ENCODE peak calls at places on chromosomes 6 and 20, in eight cellular contexts. F is heart right ventricle, E is fibroblast of mammary gland, U is left lung, Z is AG04450, C is foreskin fibroblast, K is mammary epithelial cell, W is fibroblast of lung. B is an unnamed sample.
A peak's percentile ranks its signal among the peaks of the same experiment; 100 is the strongest.

GRCh38 chr6:116971959-116972358 is 94.9 kb downstream of the RFX6 start:
- DNase-seq in F (no peak), E (peak; percentile 63), U (no peak), Z (no peak), C (peak; percentile 6), K (peak; percentile 30), W (peak; percentile 23), B (peak; percentile 30)

GRCh38 chr20:58481541-58482021 is 33.6 kb downstream of the APCDD1L start:
- DNase-seq in F (peak; percentile 38), E (peak; percentile 41), U (no peak), Z (no peak), C (peak; percentile 16), K (peak; percentile 29), W (no peak), B (peak; percentile 75)

GRCh38 chr6:71544906-71545305 is 256.3 kb downstream of the OGFRL1 start:
- DNase-seq in F (no peak), E (no peak), U (no peak), Z (no peak), C (no peak), K (no peak), W (no peak), B (no peak)

GRCh38 chr20:22408521-22409402 is 175.6 kb downstream of the FOXA2 start:
- DNase-seq in F (no peak), E (no peak), U (no peak), Z (no peak), C (no peak), K (no peak), W (no peak), B (no peak)

GRCh38 chr6:2795162-2795561 is 30.0 kb downstream of the WRNIP1 start:
- DNase-seq in F (no peak), E (no peak), U (no peak), Z (no peak), C (no peak), K (no peak), W (no peak), B (no peak)

GRCh38 chr6:137893726-137894125 is 26.7 kb downstream of the TNFAIP3 start:
- DNase-seq in F (no peak), E (peak; percentile 50), U (no peak), Z (no peak), C (peak; percentile 28), K (peak; percentile 66), W (peak; percentile 43), B (no peak)

GRCh38 chr20:420721-421574 is 12.8 kb downstream of the RBCK1 start:
- DNase-seq in F (no peak), E (no peak), U (no peak), Z (no peak), C (no peak), K (no peak), W (no peak), B (peak; percentile 35)

GRCh38 chr20:4820833-4821518 is 99.3 kb downstream of the PRND start:
- DNase-seq in F (no peak), E (peak; percentile 85), U (no peak), Z (peak; percentile 60), C (peak; percentile 74), K (peak; percentile 44), W (peak; percentile 77), B (no peak)

GRCh38 chr20:49700411-49701185 is 13.1 kb downstream of the B4GALT5 start:
- DNase-seq in F (no peak), E (peak; percentile 80), U (no peak), Z (no peak), C (peak; percentile 78), K (peak; percentile 80), W (peak; percentile 85), B (no peak)

GRCh38 chr6:144662812-144663211 is 377.7 kb downstream of the UTRN start:
- DNase-seq in F (no peak), E (no peak), U (no peak), Z (no peak), C (no peak), K (peak; percentile 35), W (peak; percentile 36), B (no peak)

GRCh38 chr6:40688214-40688761 is 101.1 kb upstream of the LRFN2 start:
- DNase-seq in F (no peak), E (no peak), U (no peak), Z (no peak), C (no peak), K (no peak), W (peak; percentile 9), B (no peak)

GRCh38 chr20:16477632-16478031 is 95.6 kb downstream of the KIF16B start:
- DNase-seq in F (no peak), E (peak; percentile 19), U (no peak), Z (no peak), C (no peak), K (no peak), W (no peak), B (no peak)

GRCh38 chr20:45890077-45890996 is 671 bp downstream of the NEURL2 start:
- DNase-seq in F (peak; percentile 81), E (peak; percentile 82), U (peak; percentile 85), Z (no peak), C (peak; percentile 77), K (no peak), W (peak; percentile 81), B (peak; percentile 66)

GRCh38 chr20:37042986-37043972 is 52.5 kb downstream of the RBL1 start:
- DNase-seq in F (no peak), E (no peak), U (no peak), Z (no peak), C (no peak), K (no peak), W (no peak), B (peak; percentile 38)

GRCh38 chr6:18654821-18655220 is 267.7 kb downstream of the RNF144B start:
- DNase-seq in F (no peak), E (no peak), U (no peak), Z (no peak), C (no peak), K (peak; percentile 61), W (no peak), B (no peak)
- TF ChIP-seq CTCF in F (no peak), E (no peak), U (no peak), Z (no peak), C (no peak), K (no peak), W (no peak), B (no peak)

DNA sequence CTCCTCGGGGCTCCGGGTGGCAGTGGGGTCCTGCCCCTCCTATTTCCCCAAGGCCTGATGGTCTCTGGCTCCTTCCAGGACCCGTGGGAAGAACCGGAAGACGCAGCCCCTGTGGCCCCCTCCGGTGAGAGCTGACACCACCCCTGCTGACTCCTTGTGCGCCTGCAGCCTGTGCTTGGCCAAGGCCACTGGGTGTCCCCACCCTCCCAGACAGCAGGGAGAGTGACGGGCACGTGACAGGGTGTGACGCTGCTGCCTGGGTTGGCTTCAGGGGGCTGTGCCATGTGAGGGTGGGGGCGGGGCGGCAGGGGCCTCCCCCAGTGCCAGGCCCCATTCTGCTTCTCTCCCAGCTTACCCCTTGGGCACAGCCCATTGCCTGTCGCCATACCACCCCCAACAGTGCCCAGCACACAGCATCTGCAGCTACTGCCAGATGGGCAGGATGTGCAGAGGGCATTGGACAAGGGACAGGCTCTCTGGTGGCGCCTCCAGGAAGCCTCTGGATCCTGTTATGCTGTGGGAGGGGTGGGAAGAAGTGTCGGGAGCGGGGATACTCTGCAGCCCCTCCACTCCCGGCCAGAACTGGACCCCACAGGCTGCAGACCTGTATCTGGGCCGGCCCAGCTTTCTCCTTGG is 2.9 kb downstream of the BIRC7 start:
- DNase-seq in F (no peak), E (no peak), U (no peak), Z (no peak), C (no peak), K (no peak), W (no peak), B (no peak)
- TF ChIP-seq CTCF in F (no peak), E (no peak), U (no peak), Z (no peak), C (no peak), K (no peak), W (no peak), B (no peak)

GRCh38 chr6:155408981-155409380 is 46.7 kb downstream of the NOX3 start:
- DNase-seq in F (no peak), E (no peak), U (no peak), Z (no peak), C (no peak), K (no peak), W (no peak), B (no peak)

GRCh38 chr6:155402656-155403304 is 52.9 kb downstream of the NOX3 start:
- DNase-seq in F (no peak), E (no peak), U (no peak), Z (no peak), C (no peak), K (no peak), W (no peak), B (no peak)

GRCh38 chr6:155408231-155408630 is 47.4 kb downstream of the NOX3 start:
- DNase-seq in F (no peak), E (no peak), U (no peak), Z (no peak), C (no peak), K (no peak), W (no peak), B (no peak)

GRCh38 chr6:155404937-155405336 is 50.7 kb downstream of the NOX3 start:
- DNase-seq in F (no peak), E (no peak), U (no peak), Z (no peak), C (no peak), K (no peak), W (no peak), B (no peak)

DNA sequence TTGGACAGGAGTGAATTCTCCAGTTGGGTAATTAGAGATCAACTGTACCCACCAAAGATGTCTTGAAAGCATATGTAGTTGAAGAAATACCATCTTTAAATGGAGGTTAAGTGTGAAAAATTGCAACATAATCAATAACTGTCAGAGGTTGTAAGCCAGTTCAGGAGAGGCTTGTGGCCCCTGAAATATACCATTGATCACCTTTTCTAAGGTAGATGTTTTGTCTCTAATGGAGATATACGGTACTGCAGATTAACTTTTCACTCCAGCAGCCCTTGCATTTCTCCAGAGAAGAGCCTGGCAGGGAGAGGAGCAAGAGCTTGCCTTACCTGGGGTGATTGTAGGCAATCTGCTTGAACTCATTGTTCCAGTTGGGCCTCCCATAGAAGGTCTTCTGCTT is 48.8 kb downstream of the NOX3 start:
- DNase-seq in F (no peak), E (no peak), U (no peak), Z (no peak), C (no peak), K (no peak), W (no peak), B (no peak)
- TF ChIP-seq CTCF in F (no peak), E (no peak), U (no peak), Z (no peak), C (no peak), K (peak; percentile 4), W (no peak), B (no peak)

GRCh38 chr20:8043687-8044278 is 24.2 kb upstream of the TMX4 start:
- DNase-seq in F (no peak), E (peak; percentile 62), U (no peak), Z (no peak), C (peak; percentile 17), K (peak; percentile 53), W (peak; percentile 40), B (peak; percentile 57)

GRCh38 chr20:8036771-8037170 is 17.2 kb upstream of the TMX4 start:
- DNase-seq in F (no peak), E (no peak), U (no peak), Z (no peak), C (no peak), K (no peak), W (no peak), B (no peak)

GRCh38 chr20:8033447-8033846 is 13.9 kb upstream of the TMX4 start:
- DNase-seq in F (no peak), E (no peak), U (no peak), Z (no peak), C (no peak), K (no peak), W (no peak), B (no peak)

GRCh38 chr20:8039048-8039447 is 19.5 kb upstream of the TMX4 start:
- DNase-seq in F (no peak), E (no peak), U (no peak), Z (no peak), C (no peak), K (no peak), W (no peak), B (no peak)
- TF ChIP-seq CTCF in F (no peak), E (no peak), U (no peak), Z (no peak), C (no peak), K (no peak), W (no peak), B (no peak)

B was measured in GM10248.